ENCODE peak calls at places on chromosomes 13 and 19, in six cellular contexts. One of them, this sample, is unnamed.

GRCh38 chr13:44410328-44410859 is 36.8 kb downstream of the SERP2 start:
- DNase-seq in IMR-90: no peak
- DNase-seq in dorsolateral prefrontal cortex: no peak
- DNase-seq in tibial nerve: no peak
- DNase-seq in fibroblast of lung: no peak
- DNase-seq in AG04450: no peak
- DNase-seq in this sample: no peak

GRCh38 chr13:42363941-42364612 is 92.1 kb downstream of the AKAP11 start:
- DNase-seq in IMR-90: peak
- DNase-seq in dorsolateral prefrontal cortex: no peak
- DNase-seq in tibial nerve: no peak
- DNase-seq in fibroblast of lung: peak
- DNase-seq in AG04450: no peak
- DNase-seq in this sample: no peak

GRCh38 chr13:35475131-35475959 is 1.1 kb downstream of the MAB21L1 start:
- DNase-seq in IMR-90: peak
- DNase-seq in dorsolateral prefrontal cortex: no peak
- DNase-seq in tibial nerve: peak
- DNase-seq in fibroblast of lung: peak
- DNase-seq in AG04450: no peak
- DNase-seq in this sample: no peak

GRCh38 chr19:8255426-8256125 is 46.4 kb downstream of the CERS4 start:
- DNase-seq in IMR-90: no peak
- DNase-seq in dorsolateral prefrontal cortex: no peak
- DNase-seq in tibial nerve: no peak
- DNase-seq in fibroblast of lung: no peak
- DNase-seq in AG04450: no peak
- DNase-seq in this sample: no peak

GRCh38 chr13:36033035-36033434 is 98.1 kb downstream of the DCLK1 start:
- DNase-seq in IMR-90: no peak
- DNase-seq in dorsolateral prefrontal cortex: no peak
- DNase-seq in tibial nerve: no peak
- DNase-seq in fibroblast of lung: no peak
- DNase-seq in AG04450: no peak
- DNase-seq in this sample: no peak

GRCh38 chr13:99151516-99151915 is 49.1 kb upstream of the UBAC2 start:
- DNase-seq in IMR-90: peak
- DNase-seq in dorsolateral prefrontal cortex: no peak
- DNase-seq in tibial nerve: no peak
- DNase-seq in fibroblast of lung: peak
- DNase-seq in AG04450: no peak
- DNase-seq in this sample: no peak

GRCh38 chr19:57664269-57665127 is 4.2 kb upstream of the ZSCAN4 start:
- DNase-seq in IMR-90: peak
- DNase-seq in dorsolateral prefrontal cortex: peak
- DNase-seq in tibial nerve: no peak
- DNase-seq in fibroblast of lung: peak
- DNase-seq in AG04450: no peak
- DNase-seq in this sample: peak

GRCh38 chr19:11322269-11323024 is 17.0 kb downstream of the RAB3D start:
- DNase-seq in IMR-90: peak
- DNase-seq in dorsolateral prefrontal cortex: no peak
- DNase-seq in tibial nerve: no peak
- DNase-seq in fibroblast of lung: no peak
- DNase-seq in AG04450: no peak
- DNase-seq in this sample: no peak

DNA sequence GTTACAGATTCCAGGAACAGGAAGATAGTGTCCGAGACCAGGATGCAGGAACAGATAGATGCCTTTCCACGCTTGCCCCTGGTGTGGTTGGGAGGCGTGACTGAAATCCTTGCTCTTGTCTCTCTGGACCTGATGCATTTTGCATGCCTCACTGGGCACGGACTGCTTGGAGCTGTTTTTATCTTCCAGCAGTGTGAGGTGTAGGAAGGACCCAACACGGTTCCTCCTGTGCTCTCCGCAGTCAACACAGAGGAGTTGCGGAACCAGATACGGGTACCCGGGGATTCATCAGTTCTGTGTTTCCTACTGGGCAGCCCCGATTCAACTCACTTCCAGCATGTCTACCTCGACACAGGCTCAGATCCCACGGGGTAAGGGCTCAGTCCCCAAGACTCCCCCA is 6.5 kb downstream of the DOT1L start:
- DNase-seq in IMR-90: no peak
- DNase-seq in dorsolateral prefrontal cortex: no peak
- DNase-seq in tibial nerve: no peak
- DNase-seq in fibroblast of lung: no peak
- DNase-seq in AG04450: no peak
- DNase-seq in this sample: no peak
- H3K27ac ChIP-seq in IMR-90: peak
- H3K27ac ChIP-seq in dorsolateral prefrontal cortex: peak
- H3K27ac ChIP-seq in tibial nerve: peak
- H3K27ac ChIP-seq in fibroblast of lung: peak
- H3K27ac ChIP-seq in AG04450: no peak
- H3K27ac ChIP-seq in this sample: no peak

GRCh38 chr19:38386968-38387549 is 775 bp downstream of the GGN start:
- DNase-seq in IMR-90: no peak
- DNase-seq in dorsolateral prefrontal cortex: no peak
- DNase-seq in tibial nerve: peak
- DNase-seq in fibroblast of lung: no peak
- DNase-seq in AG04450: no peak
- DNase-seq in this sample: no peak

GRCh38 chr19:38388310-38389100 is at the start of gene SPRED3:
- DNase-seq in IMR-90: peak
- DNase-seq in dorsolateral prefrontal cortex: no peak
- DNase-seq in tibial nerve: no peak
- DNase-seq in fibroblast of lung: peak
- DNase-seq in AG04450: no peak
- DNase-seq in this sample: no peak

GRCh38 chr19:38387550-38388309 is at the start of gene GGN:
- DNase-seq in IMR-90: peak
- DNase-seq in dorsolateral prefrontal cortex: peak
- DNase-seq in tibial nerve: peak
- DNase-seq in fibroblast of lung: peak
- DNase-seq in AG04450: peak
- DNase-seq in this sample: peak

GRCh38 chr19:38389957-38390924 is 1.7 kb downstream of the SPRED3 start:
- DNase-seq in IMR-90: no peak
- DNase-seq in dorsolateral prefrontal cortex: no peak
- DNase-seq in tibial nerve: no peak
- DNase-seq in fibroblast of lung: no peak
- DNase-seq in AG04450: no peak
- DNase-seq in this sample: no peak

GRCh38 chr19:38389101-38389925 is 816 bp downstream of the SPRED3 start:
- DNase-seq in IMR-90: peak
- DNase-seq in dorsolateral prefrontal cortex: no peak
- DNase-seq in tibial nerve: no peak
- DNase-seq in fibroblast of lung: peak
- DNase-seq in AG04450: peak
- DNase-seq in this sample: no peak
- H3K27ac ChIP-seq in IMR-90: peak
- H3K27ac ChIP-seq in dorsolateral prefrontal cortex: peak
- H3K27ac ChIP-seq in tibial nerve: peak
- H3K27ac ChIP-seq in fibroblast of lung: peak
- H3K27ac ChIP-seq in AG04450: peak
- H3K27ac ChIP-seq in this sample: no peak

DNA sequence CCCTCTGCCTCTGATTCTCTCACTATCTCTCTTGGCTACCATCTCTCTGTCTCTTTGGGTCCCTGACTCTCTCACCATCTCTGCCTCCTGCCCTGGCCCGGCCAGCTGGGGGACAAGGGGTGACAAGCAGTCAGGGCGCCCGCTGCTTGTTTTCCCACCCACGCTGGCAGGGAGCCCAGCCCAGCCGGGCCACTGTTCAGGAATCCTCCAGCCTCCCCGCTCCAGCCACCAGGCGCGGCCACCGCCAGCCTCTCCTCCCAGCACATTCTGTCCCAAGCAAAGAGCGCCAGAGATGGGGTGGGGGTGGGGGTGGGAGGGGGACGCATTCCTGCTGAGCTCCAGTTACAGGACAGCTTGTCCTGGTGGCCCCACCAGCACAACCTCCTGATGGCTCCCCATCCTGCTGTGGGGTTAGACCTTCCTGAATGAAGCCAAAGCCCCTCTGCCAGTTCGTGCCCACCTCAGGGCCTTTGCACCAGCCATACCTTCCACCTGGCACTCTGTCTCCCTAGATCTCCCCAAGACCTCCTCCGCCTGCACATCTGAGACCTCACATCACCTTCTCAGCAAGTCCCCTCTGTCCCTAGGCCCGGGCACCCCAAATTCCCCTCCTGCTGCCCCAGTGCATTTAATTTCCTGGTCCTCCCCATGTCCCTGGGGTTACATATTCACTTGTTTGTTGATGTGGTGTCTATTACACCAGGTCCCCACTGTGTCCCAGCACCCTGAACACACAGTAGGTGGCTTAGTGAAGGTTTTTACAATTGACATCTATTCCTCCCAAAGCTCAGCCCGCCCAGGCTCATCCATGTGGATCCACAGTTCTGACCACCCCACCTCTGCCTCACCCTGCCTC is 12.5 kb downstream of the ARRDC2 start:
- DNase-seq in IMR-90: peak
- DNase-seq in dorsolateral prefrontal cortex: peak
- DNase-seq in tibial nerve: peak
- DNase-seq in fibroblast of lung: peak
- DNase-seq in AG04450: no peak
- DNase-seq in this sample: peak
- H3K27ac ChIP-seq in IMR-90: no peak
- H3K27ac ChIP-seq in dorsolateral prefrontal cortex: peak
- H3K27ac ChIP-seq in tibial nerve: peak
- H3K27ac ChIP-seq in fibroblast of lung: no peak
- H3K27ac ChIP-seq in AG04450: no peak
- H3K27ac ChIP-seq in this sample: peak

GRCh38 chr19:54045771-54046170 is 17.9 kb downstream of the VSTM1 start:
- DNase-seq in IMR-90: no peak
- DNase-seq in dorsolateral prefrontal cortex: no peak
- DNase-seq in tibial nerve: no peak
- DNase-seq in fibroblast of lung: no peak
- DNase-seq in AG04450: no peak
- DNase-seq in this sample: no peak

GRCh38 chr19:54047626-54048025 is 16.1 kb downstream of the VSTM1 start:
- DNase-seq in IMR-90: no peak
- DNase-seq in dorsolateral prefrontal cortex: no peak
- DNase-seq in tibial nerve: no peak
- DNase-seq in fibroblast of lung: no peak
- DNase-seq in AG04450: no peak
- DNase-seq in this sample: no peak

GRCh38 chr19:54042989-54043388 is 20.7 kb downstream of the VSTM1 start:
- DNase-seq in IMR-90: no peak
- DNase-seq in dorsolateral prefrontal cortex: no peak
- DNase-seq in tibial nerve: no peak
- DNase-seq in fibroblast of lung: no peak
- DNase-seq in AG04450: no peak
- DNase-seq in this sample: no peak

GRCh38 chr19:54040003-54040402 is 23.7 kb downstream of the VSTM1 start:
- DNase-seq in IMR-90: no peak
- DNase-seq in dorsolateral prefrontal cortex: no peak
- DNase-seq in tibial nerve: no peak
- DNase-seq in fibroblast of lung: no peak
- DNase-seq in AG04450: no peak
- DNase-seq in this sample: no peak

GRCh38 chr19:54041969-54042606 is 21.6 kb downstream of the VSTM1 start:
- DNase-seq in IMR-90: no peak
- DNase-seq in dorsolateral prefrontal cortex: no peak
- DNase-seq in tibial nerve: no peak
- DNase-seq in fibroblast of lung: no peak
- DNase-seq in AG04450: no peak
- DNase-seq in this sample: no peak
- H3K27ac ChIP-seq in IMR-90: no peak
- H3K27ac ChIP-seq in dorsolateral prefrontal cortex: no peak
- H3K27ac ChIP-seq in tibial nerve: no peak
- H3K27ac ChIP-seq in fibroblast of lung: no peak
- H3K27ac ChIP-seq in AG04450: no peak
- H3K27ac ChIP-seq in this sample: no peak